ENCODE peak calls at places on chromosomes 4 and X, in nine cellular contexts. X is DND-41, F is upper lobe of right lung, G is right atrium auricular region, W is heart left ventricle, H is PC-3, T is GM12865, U is AG04450, Y is adrenal gland. Z is an unnamed sample.

GRCh38 chrX:120302434-120302833 is 8.8 kb downstream of the TMEM255A start:
- DNase-seq in F (peak), X (peak), H (no peak), Y (no peak), G (no peak), T (peak), U (no peak), W (no peak), Z (no peak)

GRCh38 chr4:188722911-188723310 is 583.7 kb downstream of the TRIML1 start:
- DNase-seq in W (no peak), F (no peak), X (no peak), T (no peak), U (peak), Y (no peak), G (no peak), H (no peak), Z (peak)

GRCh38 chr4:150164956-150165355 is 86.7 kb downstream of the DCLK2 start:
- DNase-seq in X (no peak), G (no peak), W (no peak), H (no peak), T (no peak), U (no peak), Y (no peak), F (no peak), Z (no peak)

GRCh38 chr4:107757860-107758476 is 37.9 kb upstream of the PAPSS1 start:
- DNase-seq in Y (no peak), U (peak), W (no peak), X (no peak), G (no peak), F (no peak), T (peak), H (peak), Z (no peak)

GRCh38 chrX:100599456-100599855 is 14.7 kb downstream of the TNMD start:
- DNase-seq in F (no peak), W (no peak), T (no peak), G (no peak), Y (no peak), X (no peak), H (no peak), U (no peak), Z (no peak)

GRCh38 chrX:19629541-19629940 is 114.2 kb upstream of the MAP3K15 start:
- DNase-seq in T (peak), X (no peak), W (no peak), U (no peak), Y (no peak), F (no peak), H (no peak), G (no peak), Z (no peak)

GRCh38 chr4:117331817-117332216 is 246.4 kb upstream of the TRAM1L1 start:
- DNase-seq in T (no peak), Y (no peak), U (no peak), X (no peak), G (no peak), W (no peak), F (no peak), H (no peak), Z (no peak)

GRCh38 chr4:5708171-5708828 is at the start of gene EVC2:
- DNase-seq in H (peak), F (peak), Y (no peak), G (peak), W (peak), T (no peak), U (no peak), X (no peak), Z (no peak)

GRCh38 chr4:163107754-163108153 is 58.9 kb downstream of the NAF1 start:
- DNase-seq in X (no peak), H (peak), U (no peak), G (no peak), T (peak), F (no peak), Y (no peak), W (no peak), Z (no peak)

GRCh38 chr4:168600796-168601583 is 104.1 kb downstream of the PALLD start:
- DNase-seq in F (no peak), H (peak), U (no peak), Y (no peak), W (no peak), T (no peak), X (no peak), G (no peak), Z (no peak)

GRCh38 chr4:158667651-158668198 is 4.0 kb downstream of the C4orf46 start:
- DNase-seq in U (no peak), X (peak), G (no peak), W (no peak), T (peak), Y (no peak), H (peak), F (no peak), Z (no peak)
- TF ChIP-seq CTCF in U (peak), X (peak), G (peak), W (peak), T (peak), Y (peak), H (peak), F (peak), Z (peak)

GRCh38 chr4:55407764-55408163 is 12.0 kb downstream of the TMEM165 start:
- DNase-seq in T (no peak), U (no peak), Y (no peak), H (no peak), X (no peak), F (no peak), W (no peak), G (no peak), Z (no peak)
- H3K4me3 ChIP-seq in T (no peak), U (no peak), Y (no peak), H (no peak), X (no peak), F (no peak), W (no peak), G (no peak), Z (no peak)

DNA sequence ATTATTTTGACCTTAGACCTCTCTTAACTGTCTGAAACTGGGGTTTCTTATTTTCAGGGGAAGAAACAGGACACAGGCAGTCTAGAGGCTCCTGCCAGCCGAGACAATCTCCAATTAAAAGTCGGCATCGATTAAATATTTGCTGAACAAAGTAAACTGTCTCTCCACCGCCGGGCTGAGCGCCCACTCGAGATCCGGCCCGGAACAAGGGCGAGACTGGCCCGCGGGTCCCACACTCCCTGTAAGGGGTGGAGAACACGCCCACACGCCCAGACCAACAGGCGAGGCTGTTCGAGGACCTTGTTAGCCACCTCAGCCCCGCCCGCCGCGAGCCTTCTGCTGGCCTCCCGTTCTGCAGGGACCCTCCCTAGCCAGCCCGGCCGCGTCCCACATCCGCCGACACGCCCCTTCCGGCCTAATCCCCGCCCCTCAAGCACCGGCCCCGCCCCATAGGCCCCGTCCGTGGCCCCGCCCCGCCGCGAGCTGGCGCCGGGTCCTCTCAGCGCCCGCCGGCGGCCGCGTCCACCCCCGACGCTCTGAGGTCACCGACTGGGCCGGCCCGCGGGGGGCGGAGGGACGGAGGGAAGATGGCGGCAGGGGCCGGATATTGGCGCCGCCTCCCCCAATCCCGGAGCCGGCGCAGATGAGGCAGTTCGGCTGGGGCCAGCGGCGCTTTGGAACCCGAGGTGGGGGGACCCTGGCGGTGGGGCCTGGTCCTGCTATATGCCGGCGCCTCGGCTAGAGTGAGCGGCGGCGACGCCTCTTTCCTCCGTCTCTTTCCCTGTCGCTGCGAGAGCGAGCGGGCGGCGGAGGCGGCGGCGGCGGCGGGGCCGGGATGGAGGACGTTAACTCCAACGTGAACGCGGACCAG is at the start of gene SLAIN2:
- DNase-seq in T (peak), Y (peak), G (peak), H (peak), W (peak), F (peak), U (peak), X (peak), Z (peak)
- TF ChIP-seq CTCF in T (peak), Y (peak), G (no peak), H (no peak), W (peak), F (peak), U (peak), X (peak), Z (peak)

GRCh38 chr4:173365359-173365996 is 5.3 kb upstream of the SAP30 start:
- DNase-seq in W (peak), Y (no peak), U (no peak), G (no peak), H (no peak), T (no peak), F (no peak), X (peak), Z (no peak)

GRCh38 chr4:173370477-173371291 is at the start of gene SAP30:
- DNase-seq in W (peak), H (peak), T (peak), G (peak), U (peak), F (peak), X (peak), Y (peak), Z (peak)

GRCh38 chr4:173367285-173367684 is 3.5 kb upstream of the SAP30 start:
- DNase-seq in F (no peak), U (no peak), G (no peak), W (no peak), T (peak), Y (no peak), H (peak), X (no peak), Z (no peak)

GRCh38 chr4:173370130-173370476 is 651 bp upstream of the SAP30 start:
- DNase-seq in T (peak), G (peak), X (peak), F (peak), W (peak), Y (peak), U (no peak), H (no peak), Z (no peak)

DNA sequence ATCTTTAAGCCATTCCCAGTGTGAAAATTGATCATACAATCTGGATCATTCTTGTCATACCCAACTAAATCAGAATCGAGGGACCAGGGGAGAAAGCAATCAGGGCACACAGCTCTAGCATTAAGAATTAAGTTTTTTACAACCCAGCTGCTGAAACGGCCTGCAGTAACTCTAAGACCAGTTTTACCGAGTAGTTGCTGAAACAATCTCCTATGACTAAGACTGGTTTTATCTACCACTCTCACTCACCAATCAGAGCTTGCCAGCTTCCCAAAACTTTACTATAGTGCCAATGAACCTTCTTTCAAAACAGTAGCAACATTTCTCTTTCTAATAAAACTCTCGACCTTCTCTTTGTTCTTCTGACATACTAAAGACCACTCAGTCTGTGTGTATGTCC is 2.8 kb upstream of the SAP30 start:
- DNase-seq in T (no peak), W (no peak), Y (no peak), X (no peak), F (no peak), G (no peak), U (no peak), H (peak), Z (no peak)
- H3K4me3 ChIP-seq in T (peak), W (no peak), Y (no peak), X (peak), F (no peak), G (no peak), U (no peak), H (peak), Z (no peak)

GRCh38 chr4:32569844-32570243 is 1849.7 kb downstream of the PCDH7 start:
- DNase-seq in T (peak), Y (no peak), G (no peak), H (no peak), X (no peak), F (no peak), U (no peak), W (no peak), Z (no peak)

DNA sequence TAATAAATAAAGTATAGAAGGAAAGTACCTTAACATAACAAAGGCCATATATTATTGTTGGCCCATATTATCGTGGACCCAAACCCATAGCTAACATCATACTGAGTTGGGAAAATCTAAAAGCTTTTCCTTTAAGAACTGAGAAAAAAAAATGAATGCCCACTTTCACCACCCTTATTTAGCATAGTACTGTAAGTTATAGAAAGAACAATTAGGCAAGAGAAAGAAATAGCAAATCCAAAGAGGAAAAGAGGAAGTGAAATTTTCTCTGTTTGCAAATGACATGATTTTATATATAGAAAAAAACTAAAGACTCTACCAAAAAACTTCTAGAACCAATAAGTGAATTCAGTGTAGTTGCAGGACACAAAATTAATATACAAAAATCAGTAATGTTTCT is 1854.6 kb downstream of the PCDH7 start:
- DNase-seq in U (no peak), Y (no peak), W (no peak), H (no peak), X (no peak), T (no peak), G (no peak), F (no peak), Z (no peak)
- TF ChIP-seq CTCF in U (no peak), Y (no peak), W (no peak), H (no peak), X (no peak), T (no peak), G (no peak), F (no peak), Z (no peak)

DNA sequence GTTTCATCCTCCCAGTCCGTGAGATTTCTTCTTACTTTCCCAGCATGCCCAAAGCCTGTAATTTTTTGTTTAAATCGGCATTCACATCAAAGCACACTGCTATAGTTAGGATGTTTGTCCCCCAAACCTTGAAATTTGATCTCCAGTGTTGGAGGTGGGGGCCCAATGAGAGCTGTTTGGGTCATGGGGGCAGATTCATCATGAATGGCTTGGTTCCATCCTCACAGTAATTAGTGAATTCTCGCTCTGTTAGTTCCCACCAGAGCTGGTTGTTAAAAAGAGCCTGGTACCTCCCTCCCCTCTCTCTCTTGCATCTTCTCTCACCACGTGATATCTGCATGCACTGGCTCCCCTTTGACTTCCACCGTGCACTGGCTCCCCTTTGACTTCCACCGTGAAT is 40.5 kb upstream of the PGRMC2 start:
- DNase-seq in U (no peak), H (no peak), F (no peak), T (no peak), X (no peak), W (no peak), G (no peak), Y (no peak), Z (no peak)
- H3K4me3 ChIP-seq in U (no peak), H (no peak), F (no peak), T (no peak), X (no peak), W (no peak), G (no peak), Y (no peak), Z (no peak)

GRCh38 chr4:42478509-42478908 is 81.2 kb downstream of the SHISA3 start:
- DNase-seq in X (no peak), Y (no peak), T (no peak), F (no peak), U (no peak), H (no peak), G (no peak), W (no peak), Z (no peak)
- TF ChIP-seq CTCF in X (no peak), Y (no peak), T (no peak), F (no peak), U (no peak), H (no peak), G (no peak), W (no peak), Z (no peak)

DNA sequence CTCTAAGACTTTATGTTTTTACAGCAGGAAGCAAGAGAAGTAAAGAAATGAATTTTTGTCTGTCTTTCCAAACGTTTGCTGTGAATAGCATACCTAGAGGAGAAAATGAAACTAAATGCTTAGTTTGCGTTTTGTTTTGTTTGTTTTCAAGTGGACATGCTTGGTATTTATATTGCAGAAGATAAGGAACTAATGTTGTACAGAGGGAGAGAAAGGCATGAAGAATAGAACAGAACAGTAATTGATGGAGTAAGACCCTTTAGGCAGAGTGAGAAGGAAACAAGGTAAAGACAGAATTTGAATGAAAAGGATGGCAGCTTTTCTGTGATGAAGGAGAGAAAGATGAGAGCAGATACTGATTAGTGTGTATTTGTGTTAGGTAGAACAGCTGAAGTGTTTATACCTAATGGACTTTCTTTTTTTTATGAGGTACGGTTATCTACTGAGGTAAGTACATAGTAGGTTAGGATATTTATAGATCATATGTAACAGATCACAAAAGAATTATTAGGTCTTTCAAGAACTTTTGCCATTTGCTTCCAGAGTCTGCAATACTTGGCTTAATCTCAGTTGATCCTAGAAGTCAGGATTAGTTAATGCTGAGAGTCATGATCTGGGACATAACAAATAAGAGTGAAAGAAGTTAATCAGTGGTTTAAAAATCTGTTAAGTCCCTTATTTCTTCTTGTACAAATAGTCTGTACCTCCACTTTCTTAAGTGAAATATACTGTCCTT is 36.9 kb downstream of the FABP2 start:
- DNase-seq in F (no peak), H (peak), G (no peak), T (peak), X (no peak), Y (no peak), U (no peak), W (no peak), Z (no peak)
- H3K4me3 ChIP-seq in F (peak), H (peak), G (no peak), T (peak), X (no peak), Y (no peak), U (peak), W (peak), Z (no peak)

GRCh38 chr4:165464813-165465381 is 86.1 kb downstream of the CPE start:
- DNase-seq in H (peak), F (no peak), X (peak), G (no peak), T (peak), Y (peak), W (no peak), U (peak), Z (no peak)

GRCh38 chr4:165458451-165458850 is 79.6 kb downstream of the CPE start:
- DNase-seq in W (no peak), X (no peak), F (no peak), G (no peak), U (no peak), H (no peak), T (no peak), Y (no peak), Z (no peak)

GRCh38 chr4:165461176-165461835 is 82.5 kb downstream of the CPE start:
- DNase-seq in U (peak), T (no peak), W (peak), X (no peak), H (no peak), Y (no peak), G (peak), F (no peak), Z (peak)

GRCh38 chr4:165464338-165464737 is 85.5 kb downstream of the CPE start:
- DNase-seq in H (no peak), Y (no peak), T (no peak), W (no peak), U (no peak), G (no peak), X (no peak), F (no peak), Z (no peak)

DNA sequence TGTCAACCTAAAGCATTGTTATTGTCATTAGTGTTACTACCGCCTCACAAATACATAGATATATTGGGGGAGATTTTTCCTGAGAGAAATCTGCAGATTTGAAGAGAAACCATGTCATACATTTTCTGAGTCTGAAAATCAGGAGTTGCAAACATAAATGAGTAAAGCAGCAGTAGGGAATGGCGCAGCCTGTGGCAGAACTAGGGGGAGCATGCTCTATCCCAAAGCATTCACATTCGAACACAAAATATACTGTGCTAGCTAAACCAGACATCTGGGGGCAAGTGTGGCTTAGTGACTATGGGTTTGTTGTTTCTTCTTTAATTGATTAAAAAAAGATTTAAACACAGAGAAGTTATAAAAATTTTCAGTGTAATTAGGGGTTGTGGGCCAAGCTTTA is 83.2 kb downstream of the CPE start:
- DNase-seq in U (no peak), W (no peak), X (no peak), T (no peak), H (no peak), F (no peak), G (no peak), Y (no peak), Z (no peak)
- TF ChIP-seq CTCF in U (no peak), W (no peak), X (no peak), T (no peak), H (no peak), F (no peak), G (no peak), Y (no peak), Z (no peak)

Z was measured in AG09309.